ENCODE peak calls at places on chromosomes 12 and 14, in four cellular contexts. F is endodermal cell, B is tibial artery, L is thoracic aorta. R is an unnamed sample.

GRCh38 chr12:2396448-2396871 is 343.7 kb downstream of the CACNA1C start:
- DNase-seq in L (no peak), F (no peak), B (peak; percentile 40), R (no peak)

GRCh38 chr14:28577711-28578131 is 188.9 kb upstream of the FOXG1 start:
- DNase-seq in F (no peak), B (no peak), L (no peak), R (no peak)

GRCh38 chr12:6462234-6462995 is 8.1 kb downstream of the VAMP1 start:
- DNase-seq in B (no peak), F (no peak), L (no peak), R (no peak)

GRCh38 chr14:91599966-91600365 is 89.9 kb upstream of the PPP4R3A start:
- DNase-seq in L (no peak), B (no peak), F (no peak), R (no peak)

GRCh38 chr12:69240625-69240984 is 1.2 kb downstream of the CPSF6 start:
- DNase-seq in L (no peak), B (no peak), F (peak; percentile 62), R (no peak)

GRCh38 chr14:99266181-99267178 is 5.5 kb downstream of the BCL11B start:
- DNase-seq in B (peak; percentile 69), F (peak; percentile 93), L (peak; percentile 21), R (no peak)

GRCh38 chr14:77140937-77141591 is 527 bp downstream of the ZDHHC22 start:
- DNase-seq in F (peak; percentile 93), L (no peak), B (no peak), R (no peak)

GRCh38 chr14:61297581-61297980 is 16.4 kb upstream of the TMEM30B start:
- DNase-seq in F (no peak), L (no peak), B (no peak), R (no peak)

GRCh38 chr12:6092784-6093722 is 31.4 kb downstream of the VWF start:
- DNase-seq in B (peak; percentile 54), F (peak; percentile 84), L (peak; percentile 41), R (no peak)

GRCh38 chr14:68216957-68217356 is 397.4 kb downstream of the RAD51B start:
- DNase-seq in B (no peak), F (peak; percentile 63), L (no peak), R (no peak)

GRCh38 chr12:58026421-58026820 is 85.1 kb downstream of the ATP23 start:
- DNase-seq in B (no peak), L (no peak), F (no peak), R (no peak)

GRCh38 chr12:29599397-29599796 is 101.9 kb upstream of the OVCH1 start:
- DNase-seq in F (no peak), L (no peak), B (no peak), R (no peak)

GRCh38 chr14:61889914-61890351 is 127.7 kb downstream of the SNAPC1 start:
- DNase-seq in B (no peak), F (no peak), L (no peak), R (no peak)

GRCh38 chr12:89357297-89357730 is 5.0 kb upstream of the DUSP6 start:
- DNase-seq in B (no peak), L (no peak), F (peak; percentile 83), R (no peak)

GRCh38 chr12:32454075-32454474 is 54.7 kb downstream of the FGD4 start:
- DNase-seq in B (no peak), F (peak; percentile 47), L (no peak), R (peak; percentile 50)

GRCh38 chr12:120013659-120014380 is 24.8 kb downstream of the BICDL1 start:
- DNase-seq in B (no peak), L (no peak), F (no peak), R (no peak)

GRCh38 chr12:49415426-49416040 is 48.3 kb downstream of the SPATS2 start:
- DNase-seq in B (no peak), F (no peak), L (no peak), R (no peak)

GRCh38 chr12:129971721-129972120 is 67.9 kb upstream of the TMEM132D start:
- DNase-seq in B (no peak), L (no peak), F (no peak), R (no peak)

GRCh38 chr14:59321184-59321952 is 132.9 kb downstream of the DAAM1 start:
- DNase-seq in F (no peak), L (no peak), B (no peak), R (no peak)

GRCh38 chr12:87001102-87001501 is 744.9 kb upstream of the MGAT4C start:
- DNase-seq in B (no peak), F (no peak), L (no peak), R (no peak)

GRCh38 chr14:22375321-22375930 is 213.6 kb downstream of the DAD1 start:
- DNase-seq in B (no peak), F (no peak), L (no peak), R (no peak)

GRCh38 chr12:115094163-115094816 is 410.3 kb upstream of the TBX3 start:
- DNase-seq in L (no peak), B (no peak), F (no peak), R (no peak)

GRCh38 chr12:104743181-104743580 is 214.9 kb downstream of the SLC41A2 start:
- DNase-seq in L (no peak), F (no peak), B (no peak), R (no peak)
- H3K4me1 ChIP-seq in L (peaks cover 49% of the 10 kb centered on the region), F (peaks cover 10% of the 10 kb centered on the region), B (peaks cover 9% of the 10 kb centered on the region), R (peaks cover under 1% of the 10 kb centered on the region)

DNA sequence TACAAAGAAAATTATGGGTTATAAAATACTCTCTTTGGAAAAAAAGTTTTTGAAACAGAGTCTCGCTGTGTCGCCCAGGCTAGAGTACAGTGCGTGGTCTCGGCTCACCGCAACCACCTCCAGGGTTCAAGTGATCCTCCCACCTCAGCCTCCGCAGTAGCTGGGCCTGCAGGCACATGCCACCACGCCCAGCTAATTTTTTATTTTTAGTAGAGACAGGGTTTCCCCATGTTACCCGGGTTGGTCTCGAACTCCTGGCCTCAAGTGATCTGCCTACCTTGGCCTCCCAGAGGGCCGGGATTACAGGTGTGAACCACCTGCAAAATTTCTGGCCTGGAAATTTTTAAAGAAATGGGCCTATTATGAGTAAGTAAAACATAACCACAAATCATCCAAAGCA is 3.8 kb downstream of the USP15 start:
- DNase-seq in L (no peak), B (no peak), F (no peak), R (no peak)
- H3K4me1 ChIP-seq in L (peaks cover 37% of the 10 kb centered on the region), B (peaks cover 58% of the 10 kb centered on the region), F (no peaks in the 10 kb centered on the region), R (no peaks in the 10 kb centered on the region)

GRCh38 chr14:44962573-44963528 is 861 bp downstream of the TOGARAM1 start:
- DNase-seq in F (no peak), B (peak; percentile 48), L (peak; percentile 7), R (no peak)
- H3K4me1 ChIP-seq in F (peaks cover 5% of the 10 kb centered on the region), B (peaks cover 42% of the 10 kb centered on the region), L (peaks cover 44% of the 10 kb centered on the region), R (no peaks in the 10 kb centered on the region)

DNA sequence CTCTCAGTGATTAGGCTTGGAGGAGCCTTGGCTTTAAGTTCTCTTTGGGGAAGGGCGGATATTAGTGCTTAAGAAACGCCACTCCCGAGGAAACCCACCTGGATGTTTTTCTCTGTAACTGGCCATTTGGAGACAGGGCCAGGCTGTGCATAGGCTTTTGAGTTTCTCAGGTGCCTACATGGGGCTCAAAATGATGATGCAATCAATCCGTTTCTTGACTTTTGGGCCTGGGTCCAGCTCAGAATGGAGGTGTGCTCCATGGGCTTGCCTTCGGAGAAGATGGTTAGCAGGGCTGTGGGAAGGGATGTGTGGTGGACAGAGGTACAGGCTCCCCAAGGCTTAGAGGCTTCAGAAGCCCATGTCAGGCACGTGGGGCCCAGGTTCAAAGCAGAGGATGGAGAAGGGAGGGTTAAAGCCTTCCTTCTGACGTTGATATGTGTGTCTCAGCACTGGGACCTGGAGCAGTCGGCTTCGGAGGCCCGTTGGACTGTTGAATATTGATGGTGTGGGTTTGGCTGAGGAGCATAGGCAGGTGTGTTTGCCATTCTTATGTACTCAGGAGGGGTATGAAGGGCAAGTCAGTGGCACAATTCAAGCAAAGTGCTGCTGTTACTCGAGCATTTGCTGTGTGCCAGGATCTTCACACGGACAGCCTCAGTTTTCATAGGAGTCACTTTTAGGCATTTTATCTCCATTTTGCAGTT is 82.8 kb downstream of the SLC25A47 start:
- DNase-seq in B (no peak), F (no peak), L (no peak), R (no peak)
- H3K4me1 ChIP-seq in B (peaks cover 10% of the 10 kb centered on the region), F (peaks cover 3% of the 10 kb centered on the region), L (no peaks in the 10 kb centered on the region), R (peaks cover 5% of the 10 kb centered on the region)

GRCh38 chr12:108858399-108859074 is 1.2 kb upstream of the SSH1 start:
- DNase-seq in L (no peak), B (no peak), F (peak; percentile 80), R (no peak)
- H3K4me1 ChIP-seq in L (peaks cover 42% of the 10 kb centered on the region), B (peaks cover 34% of the 10 kb centered on the region), F (peaks cover 4% of the 10 kb centered on the region), R (peaks cover 5% of the 10 kb centered on the region)

GRCh38 chr12:92740421-92740820 is 37.6 kb downstream of the PLEKHG7 start:
- DNase-seq in B (no peak), L (no peak), F (no peak), R (no peak)
- H3K4me1 ChIP-seq in B (no peaks in the 10 kb centered on the region), L (peaks cover under 1% of the 10 kb centered on the region), F (no peaks in the 10 kb centered on the region), R (no peaks in the 10 kb centered on the region)

DNA sequence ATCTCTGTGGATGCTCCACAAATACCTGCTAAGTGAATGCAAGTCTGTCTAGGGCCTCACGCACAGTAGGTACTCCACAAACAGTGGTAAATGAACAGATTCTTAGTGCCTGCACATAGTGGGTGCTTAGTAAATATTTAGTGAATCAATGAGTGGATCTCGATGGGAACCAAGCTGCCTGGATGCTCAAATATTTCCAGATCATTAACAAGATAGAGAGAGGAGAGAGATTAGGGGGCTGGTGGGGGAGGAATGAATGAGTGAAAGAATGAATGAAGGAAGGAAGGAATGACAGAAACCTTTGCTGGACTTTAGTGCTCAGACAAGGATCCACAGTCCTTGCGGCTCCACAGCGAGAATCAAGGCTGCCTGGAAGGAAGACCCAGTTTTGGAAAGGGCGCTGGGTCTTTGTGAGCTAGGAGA is 118.2 kb downstream of the SCARB1 start:
- DNase-seq in F (no peak), B (no peak), L (no peak), R (no peak)
- H3K4me1 ChIP-seq in F (no peaks in the 10 kb centered on the region), B (peaks cover 34% of the 10 kb centered on the region), L (peaks cover 28% of the 10 kb centered on the region), R (peaks cover 2% of the 10 kb centered on the region)

GRCh38 chr12:123436017-123436964 is at the start of gene RILPL2:
- DNase-seq in F (peak; percentile 95), L (peak; percentile 55), B (peak; percentile 92), R (no peak)
- H3K4me1 ChIP-seq in F (no peaks in the 10 kb centered on the region), L (peaks cover 37% of the 10 kb centered on the region), B (peaks cover 40% of the 10 kb centered on the region), R (no peaks in the 10 kb centered on the region)

GRCh38 chr14:104107101-104107581 is 21.6 kb downstream of the ASPG start:
- DNase-seq in B (no peak), F (peak; percentile 44), L (no peak), R (no peak)

GRCh38 chr14:104105071-104105821 is 19.7 kb downstream of the ASPG start:
- DNase-seq in F (peak; percentile 48), B (no peak), L (no peak), R (no peak)

GRCh38 chr14:104107611-104108569 is 22.4 kb downstream of the ASPG start:
- DNase-seq in F (peak; percentile 63), L (no peak), B (no peak), R (no peak)

GRCh38 chr14:104105822-104106470 is 20.4 kb downstream of the ASPG start:
- DNase-seq in F (no peak), L (no peak), B (no peak), R (no peak)

GRCh38 chr14:104106471-104106991 is 21.0 kb downstream of the ASPG start:
- DNase-seq in F (peak; percentile 28), L (no peak), B (no peak), R (no peak)
- H3K4me1 ChIP-seq in F (no peaks in the 10 kb centered on the region), L (no peaks in the 10 kb centered on the region), B (no peaks in the 10 kb centered on the region), R (peaks cover 5% of the 10 kb centered on the region)

R was measured in iPS DF 6.9.